ENCODE peak calls at places on chromosomes 13 and 19, in four cellular contexts. H is ascending aorta, W is endothelial cell, G is lower lobe of right lung. E is an unnamed sample.

GRCh38 chr19:11737964-11738745 is 591 bp downstream of the ZNF823 start:
- DNase-seq in G (peak), W (peak), H (no peak), E (peak)

GRCh38 chr19:23914402-23915286 is at the start of gene ZNF726:
- DNase-seq in W (peak), G (peak), H (peak), E (peak)

GRCh38 chr19:41774515-41774980 is 19.2 kb downstream of the CEACAM6 start:
- DNase-seq in G (peak), H (no peak), W (no peak), E (no peak)

GRCh38 chr19:31211088-31211487 is 138.1 kb downstream of the TSHZ3 start:
- DNase-seq in H (no peak), W (no peak), G (no peak), E (no peak)

GRCh38 chr19:48443262-48443661 is 2.5 kb upstream of the GRWD1 start:
- DNase-seq in G (peak), H (no peak), W (no peak), E (no peak)

GRCh38 chr19:16070366-16070990 is 5.8 kb upstream of the TPM4 start:
- DNase-seq in G (peak), H (peak), W (no peak), E (no peak)

GRCh38 chr13:111947026-111947810 is 119.7 kb upstream of the SOX1 start:
- DNase-seq in H (no peak), G (no peak), W (no peak), E (no peak)

GRCh38 chr13:27450921-27451461 is 627 bp upstream of the MTIF3 start:
- DNase-seq in G (peak), H (no peak), W (peak), E (peak)

GRCh38 chr19:49847731-49848696 is 2.9 kb upstream of the PTOV1 start:
- DNase-seq in H (no peak), W (no peak), G (no peak), E (no peak)

GRCh38 chr13:44191504-44192171 is 182.0 kb upstream of the SERP2 start:
- DNase-seq in H (no peak), W (peak), G (no peak), E (peak)

GRCh38 chr13:113758651-113759524 is at the start of gene TMEM255B:
- DNase-seq in G (peak), H (peak), W (peak), E (peak)

GRCh38 chr13:30216111-30216510 is 91.2 kb downstream of the KATNAL1 start:
- DNase-seq in W (no peak), G (no peak), H (no peak), E (no peak)

GRCh38 chr13:109971745-109972090 is 185.3 kb upstream of the IRS2 start:
- DNase-seq in G (no peak), W (no peak), H (no peak), E (no peak)

GRCh38 chr19:2207991-2208860 is 27.9 kb downstream of the PLEKHJ1 start:
- DNase-seq in H (no peak), G (no peak), W (no peak), E (peak)

GRCh38 chr13:87331178-87331577 is 340.0 kb upstream of the SLITRK5 start:
- DNase-seq in W (no peak), G (no peak), H (no peak), E (no peak)

GRCh38 chr19:29653398-29653797 is 11.9 kb upstream of the PLEKHF1 start:
- DNase-seq in G (no peak), W (no peak), H (no peak), E (no peak)

GRCh38 chr19:313988-314815 is 23.0 kb upstream of the PLPP2 start:
- DNase-seq in G (no peak), H (no peak), W (no peak), E (no peak)

GRCh38 chr19:3821156-3821555 is 35.0 kb upstream of the MATK start:
- DNase-seq in W (no peak), H (no peak), G (no peak), E (no peak)

GRCh38 chr19:34313188-34313587 is 51.8 kb upstream of the GPI start:
- DNase-seq in G (no peak), W (no peak), H (no peak), E (no peak)

GRCh38 chr19:50548191-50549058 is 19.8 kb downstream of the LRRC4B start:
- DNase-seq in W (no peak), G (no peak), H (no peak), E (no peak)

GRCh38 chr13:65292488-65292901 is 1937.6 kb downstream of the PCDH9 start:
- DNase-seq in W (no peak), G (no peak), H (no peak), E (no peak)

GRCh38 chr19:15424692-15425272 is 6.0 kb upstream of the AKAP8L start:
- DNase-seq in W (no peak), G (no peak), H (no peak), E (no peak)

GRCh38 chr19:43152217-43152616 is 34.1 kb downstream of the PSG5 start:
- DNase-seq in G (no peak), W (no peak), H (no peak), E (no peak)

GRCh38 chr19:53467138-53467502 is 413 bp upstream of the ZNF813 start:
- DNase-seq in W (no peak), G (peak), H (no peak), E (peak)

GRCh38 chr19:28519950-28520861 is 692.7 kb downstream of the UQCRFS1 start:
- DNase-seq in W (no peak), H (no peak), G (no peak), E (peak)

GRCh38 chr13:99361197-99361596 is 54.0 kb upstream of the GPR183 start:
- DNase-seq in G (no peak), W (no peak), H (no peak), E (no peak)

GRCh38 chr13:21898990-21899389 is 228.1 kb downstream of the FGF9 start:
- DNase-seq in H (no peak), W (no peak), G (no peak), E (no peak)

GRCh38 chr13:106052200-106052767 is 483.2 kb downstream of the EFNB2 start:
- DNase-seq in H (no peak), W (no peak), G (no peak), E (no peak)

DNA sequence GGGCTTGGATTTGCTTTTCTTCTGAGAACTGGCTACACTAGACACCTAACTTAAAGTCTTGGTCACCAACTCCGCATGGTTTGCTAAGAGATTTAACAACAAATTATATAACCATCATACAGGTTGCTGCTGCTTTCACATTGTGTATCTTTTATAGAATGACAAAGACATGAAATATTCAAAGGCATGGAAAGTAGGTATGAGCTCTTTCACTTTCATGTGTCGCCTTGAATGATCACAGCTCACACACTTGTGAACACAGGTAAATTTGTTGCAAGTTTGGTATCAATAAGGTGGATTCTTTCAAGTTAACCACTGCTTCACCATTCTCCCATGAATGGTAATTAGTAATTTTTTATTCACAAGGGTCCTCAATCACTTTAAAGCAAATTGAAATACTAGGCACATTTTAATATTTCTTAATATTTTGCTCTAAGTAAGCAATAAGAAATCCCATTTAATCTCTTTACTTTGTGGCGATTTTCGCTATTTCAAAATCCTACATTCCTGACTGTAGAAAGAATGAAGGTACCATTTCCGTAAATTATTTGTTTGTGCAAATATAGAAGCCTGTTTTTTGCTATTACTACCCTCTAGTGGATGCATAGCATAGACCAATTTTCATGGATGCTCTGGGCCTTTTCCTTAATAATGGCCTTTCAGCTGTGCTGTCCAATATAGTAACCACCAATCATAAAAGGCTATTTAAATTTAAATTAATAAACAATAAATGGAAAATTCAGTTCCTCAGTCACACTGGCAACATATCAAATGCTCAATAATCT is 45.5 kb upstream of the FREM2 start:
- DNase-seq in W (no peak), G (no peak), H (no peak), E (no peak)
- TF ChIP-seq CTCF in W (peak), G (peak), H (no peak), E (peak)

DNA sequence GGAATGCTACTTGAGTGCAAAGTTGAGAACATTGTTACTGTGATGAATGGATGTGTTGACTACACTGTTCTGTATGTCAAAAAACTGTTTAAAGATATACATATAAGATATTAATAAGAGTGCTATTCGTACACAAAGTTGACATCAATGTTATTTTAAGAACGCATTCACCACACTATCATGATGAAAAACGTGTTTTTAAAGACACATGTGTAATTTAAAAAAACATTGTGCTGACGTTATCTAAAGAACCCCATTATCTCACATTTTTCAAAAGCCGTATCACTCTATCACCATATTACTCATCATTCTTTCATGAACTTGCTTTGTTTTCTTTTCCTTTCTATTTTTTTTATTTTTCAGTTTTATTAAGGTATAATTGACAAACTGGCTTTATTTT is 918.8 kb downstream of the SLITRK1 start:
- DNase-seq in H (no peak), W (no peak), G (no peak), E (no peak)
- TF ChIP-seq CTCF in H (no peak), W (no peak), G (no peak), E (no peak)

GRCh38 chr19:8988204-8988603 is 22.0 kb downstream of the MUC16 start:
- DNase-seq in G (no peak), W (no peak), H (no peak), E (no peak)
- TF ChIP-seq CTCF in G (no peak), W (peak), H (no peak), E (no peak)

DNA sequence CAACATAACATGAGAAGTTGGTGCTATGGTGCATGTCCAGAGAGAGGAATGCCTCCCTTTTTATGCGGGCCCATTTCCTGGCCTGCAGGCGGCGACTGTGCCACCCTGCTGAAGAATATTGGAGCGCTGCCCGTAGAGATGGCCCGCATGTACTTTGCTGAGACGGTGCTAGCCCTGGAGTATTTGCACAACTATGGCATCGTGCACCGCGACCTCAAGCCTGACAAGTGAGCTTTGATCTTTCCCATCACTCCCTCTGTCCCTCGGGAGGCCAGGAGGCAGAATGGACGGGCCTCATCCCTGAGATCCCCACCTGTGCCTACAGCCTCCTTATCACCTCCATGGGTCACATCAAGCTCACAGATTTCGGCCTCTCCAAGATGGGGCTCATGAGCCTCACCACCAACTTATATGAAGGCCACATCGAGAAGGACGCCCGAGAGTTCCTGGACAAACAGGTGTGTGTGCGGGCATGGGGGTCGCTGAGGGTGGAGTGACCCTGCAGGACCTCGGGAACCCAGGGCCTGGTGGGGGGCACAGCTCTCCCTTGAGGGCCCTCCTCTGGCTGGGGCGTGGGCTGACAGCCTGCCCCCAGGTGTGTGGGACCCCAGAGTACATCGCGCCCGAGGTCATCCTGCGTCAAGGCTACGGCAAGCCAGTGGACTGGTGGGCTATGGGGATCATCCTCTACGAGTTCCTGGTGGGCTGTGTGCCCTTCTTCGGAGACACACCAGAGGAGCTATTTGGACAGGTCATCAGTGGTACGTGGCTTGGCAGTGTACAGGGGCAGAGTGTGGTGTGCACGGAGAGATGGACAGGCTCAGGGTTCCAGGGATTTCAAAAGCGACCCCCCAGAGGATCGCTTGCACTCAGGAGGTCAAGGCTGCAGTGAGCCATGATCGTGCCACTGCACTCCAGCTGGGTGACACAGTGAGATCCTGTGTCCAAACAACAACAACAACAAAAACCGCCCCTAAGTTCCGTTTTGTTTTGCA is 16.2 kb downstream of the DNASE2 start:
- DNase-seq in G (no peak), H (no peak), W (no peak), E (no peak)
- TF ChIP-seq CTCF in G (no peak), H (no peak), W (no peak), E (no peak)

GRCh38 chr13:74573654-74574053 is 439.4 kb upstream of the KLF12 start:
- DNase-seq in W (peak), G (no peak), H (no peak), E (peak)
- TF ChIP-seq CTCF in W (peak), G (no peak), H (no peak), E (peak)

DNA sequence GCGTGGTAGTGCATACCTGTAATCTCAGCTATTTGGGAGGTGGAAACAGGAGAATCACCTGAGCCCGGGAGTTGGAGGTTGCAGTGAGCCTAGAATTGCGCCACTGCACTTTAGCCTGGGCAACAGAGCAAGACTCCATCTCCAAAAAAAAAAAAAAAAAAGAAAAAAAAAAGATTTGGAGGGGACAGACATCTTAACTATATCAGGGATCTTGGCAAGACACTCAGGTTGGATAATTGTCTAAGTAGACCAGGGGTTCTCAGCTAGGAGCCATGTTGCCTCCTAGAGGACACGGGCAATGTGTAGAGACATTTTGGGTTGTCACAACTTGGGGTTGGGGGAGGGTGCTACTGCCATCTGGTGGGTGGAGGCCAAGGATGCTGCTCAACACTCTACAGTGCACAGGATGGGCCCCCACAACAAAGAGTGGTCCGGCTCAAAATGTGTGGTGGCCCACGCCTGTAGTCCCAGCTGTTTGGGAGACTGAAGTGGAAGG is 1.9 kb upstream of the ZNF580 start:
- DNase-seq in H (no peak), W (peak), G (no peak), E (no peak)
- TF ChIP-seq CTCF in H (peak), W (peak), G (peak), E (peak)

GRCh38 chr19:18438331-18439024 is 545 bp upstream of the ISYNA1 start:
- DNase-seq in W (no peak), G (no peak), H (no peak), E (peak)

GRCh38 chr19:18437481-18438330 is at the start of gene ISYNA1:
- DNase-seq in G (peak), W (peak), H (no peak), E (peak)

GRCh38 chr19:18440421-18440877 is 2.5 kb upstream of the ISYNA1 start:
- DNase-seq in W (no peak), G (no peak), H (no peak), E (no peak)

GRCh38 chr19:18439910-18440237 is 1.9 kb upstream of the ISYNA1 start:
- DNase-seq in H (no peak), G (no peak), W (no peak), E (no peak)

GRCh38 chr19:18439025-18439909 is 1.3 kb upstream of the ISYNA1 start:
- DNase-seq in G (no peak), W (no peak), H (no peak), E (no peak)
- TF ChIP-seq CTCF in G (no peak), W (no peak), H (no peak), E (no peak)

GRCh38 chr13:46598140-46598819 is 45.3 kb downstream of the LRCH1 start:
- DNase-seq in W (peak), H (no peak), G (no peak), E (no peak)

GRCh38 chr13:46595136-46595917 is 42.4 kb downstream of the LRCH1 start:
- DNase-seq in W (no peak), G (no peak), H (no peak), E (no peak)

GRCh38 chr13:46598820-46599180 is 45.8 kb downstream of the LRCH1 start:
- DNase-seq in H (no peak), W (no peak), G (no peak), E (no peak)

GRCh38 chr13:46595918-46596315 is 42.9 kb downstream of the LRCH1 start:
- DNase-seq in W (no peak), H (no peak), G (no peak), E (no peak)

DNA sequence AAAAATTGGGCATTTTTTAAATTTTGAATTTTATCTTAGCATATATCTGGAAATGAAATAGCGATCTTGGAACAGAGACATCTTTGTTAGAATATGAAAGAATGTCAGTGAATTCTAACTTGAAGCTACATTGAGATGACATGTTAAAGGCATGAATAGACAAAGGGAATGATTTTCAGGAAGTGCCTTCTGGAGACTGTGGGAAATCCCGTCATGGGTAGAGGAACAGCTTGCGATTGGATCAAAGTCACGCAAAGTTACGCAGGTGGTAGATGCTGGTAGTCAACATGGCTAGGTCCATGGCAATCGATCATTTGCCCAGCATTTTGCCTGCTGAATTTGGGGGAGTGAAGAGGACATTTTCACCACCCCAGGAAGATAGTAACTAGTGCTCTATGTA is 43.5 kb downstream of the LRCH1 start:
- DNase-seq in G (no peak), H (no peak), W (no peak), E (no peak)
- TF ChIP-seq CTCF in G (no peak), H (no peak), W (no peak), E (no peak)

GRCh38 chr13:25181597-25181996 is 9.5 kb upstream of the AMER2 start:
- DNase-seq in G (no peak), H (no peak), W (no peak), E (no peak)
- TF ChIP-seq CTCF in G (no peak), H (no peak), W (no peak), E (no peak)